ENCODE peak calls at places on chromosome 17, in four cellular contexts. F is adrenal gland, J is ascending aorta, R is thoracic aorta. Q is an unnamed sample.

GRCh38 chr17:77882481-77883212 is 75.9 kb upstream of the TNRC6C start:
- DNase-seq in R (no peak), F (no peak), J (peak), Q (peak)

GRCh38 chr17:11996722-11997146 is 541 bp downstream of the ZNF18 start:
- DNase-seq in J (no peak), F (no peak), R (peak), Q (peak)

GRCh38 chr17:40545660-40546059 is 19.6 kb downstream of the CCR7 start:
- DNase-seq in F (peak), J (no peak), R (no peak), Q (no peak)

GRCh38 chr17:48997103-48997826 is at the start of gene IGF2BP1:
- DNase-seq in J (no peak), R (no peak), F (no peak), Q (no peak)

GRCh38 chr17:19247423-19247822 is 10.3 kb downstream of the EPN2 start:
- DNase-seq in R (no peak), J (no peak), F (no peak), Q (no peak)

GRCh38 chr17:78759203-78759968 is 22.7 kb downstream of the CYTH1 start:
- DNase-seq in R (no peak), J (no peak), F (no peak), Q (no peak)

GRCh38 chr17:50681260-50682200 is 26.2 kb downstream of the ANKRD40 start:
- DNase-seq in F (no peak), J (no peak), R (no peak), Q (no peak)

GRCh38 chr17:27965224-27965623 is 72.1 kb upstream of the LYRM9 start:
- DNase-seq in R (no peak), J (no peak), F (no peak), Q (no peak)

GRCh38 chr17:34156741-34157589 is 98.1 kb upstream of the CCL2 start:
- DNase-seq in J (no peak), F (no peak), R (no peak), Q (no peak)

GRCh38 chr17:78144736-78145641 is 1.2 kb upstream of the C17orf99 start:
- DNase-seq in J (no peak), R (no peak), F (no peak), Q (no peak)

GRCh38 chr17:64780096-64781012 is 118.2 kb upstream of the SMURF2 start:
- DNase-seq in F (no peak), J (no peak), R (no peak), Q (peak)

GRCh38 chr17:71438631-71439146 is 682.1 kb upstream of the SOX9 start:
- DNase-seq in R (no peak), F (no peak), J (no peak), Q (peak)

GRCh38 chr17:35146214-35146833 is 1.3 kb upstream of the UNC45B start:
- DNase-seq in F (no peak), R (no peak), J (no peak), Q (peak)

GRCh38 chr17:79799174-79799537 is 2.3 kb upstream of the CBX8 start:
- DNase-seq in J (no peak), R (no peak), F (no peak), Q (no peak)

GRCh38 chr17:71959129-71959528 is 161.7 kb upstream of the SOX9 start:
- DNase-seq in J (no peak), F (no peak), R (no peak), Q (no peak)

GRCh38 chr17:32596666-32597065 is 109.9 kb downstream of the CDK5R1 start:
- DNase-seq in R (no peak), J (no peak), F (no peak), Q (no peak)

GRCh38 chr17:74776990-74777389 is 845 bp upstream of the NAT9 start:
- DNase-seq in R (no peak), F (no peak), J (no peak), Q (no peak)

GRCh38 chr17:68531252-68531651 is 19.0 kb downstream of the PRKAR1A start:
- DNase-seq in F (no peak), R (no peak), J (no peak), Q (no peak)

GRCh38 chr17:79628861-79629547 is 18.2 kb upstream of the RBFOX3 start:
- DNase-seq in J (no peak), F (peak), R (no peak), Q (no peak)

GRCh38 chr17:35243459-35244204 is 760 bp downstream of the SLFN5 start:
- DNase-seq in J (peak), F (peak), R (peak), Q (peak)

GRCh38 chr17:42282478-42283080 is 5.7 kb upstream of the STAT5A start:
- DNase-seq in J (no peak), R (no peak), F (peak), Q (no peak)

GRCh38 chr17:42880776-42881175 is 19.8 kb upstream of the G6PC1 start:
- DNase-seq in F (no peak), R (no peak), J (no peak), Q (no peak)

GRCh38 chr17:81576621-81577277 is 24.6 kb upstream of the FAAP100 start:
- DNase-seq in R (no peak), F (no peak), J (no peak), Q (no peak)

GRCh38 chr17:50479522-50480141 is 972 bp downstream of the RSAD1 start:
- DNase-seq in J (peak), F (peak), R (no peak), Q (no peak)

GRCh38 chr17:47955497-47956461 is 1.9 kb downstream of the PRR15L start:
- DNase-seq in F (no peak), R (no peak), J (no peak), Q (no peak)

GRCh38 chr17:73644145-73645049 is at the start of gene SDK2:
- DNase-seq in R (no peak), J (no peak), F (no peak), Q (no peak)

GRCh38 chr17:68356520-68356919 is 65.2 kb downstream of the ARSG start:
- DNase-seq in R (no peak), F (no peak), J (no peak), Q (no peak)

GRCh38 chr17:30360396-30360795 is 18.3 kb upstream of the CPD start:
- DNase-seq in J (no peak), R (no peak), F (no peak), Q (no peak)

GRCh38 chr17:58331815-58332719 is 3.5 kb upstream of the TSPOAP1 start:
- DNase-seq in J (peak), F (peak), R (no peak), Q (no peak)

GRCh38 chr17:17950806-17951205 is 21.4 kb downstream of the TOM1L2 start:
- DNase-seq in J (no peak), R (no peak), F (no peak), Q (no peak)
- TF ChIP-seq CTCF in J (no peak), R (no peak), F (no peak), Q (peak)

GRCh38 chr17:17140590-17140980 is 65.5 kb downstream of the PLD6 start:
- DNase-seq in J (no peak), F (peak), R (no peak), Q (peak)
- TF ChIP-seq CTCF in J (no peak), F (peak), R (peak), Q (peak)

GRCh38 chr17:45649796-45650195 is 134.3 kb upstream of the CRHR1 start:
- DNase-seq in F (no peak), J (no peak), R (no peak), Q (no peak)

GRCh38 chr17:45646288-45646988 is 137.7 kb upstream of the CRHR1 start:
- DNase-seq in J (no peak), F (no peak), R (no peak), Q (no peak)

GRCh38 chr17:45650601-45651000 is 133.5 kb upstream of the CRHR1 start:
- DNase-seq in F (no peak), R (no peak), J (no peak), Q (no peak)

GRCh38 chr17:45651145-45651713 is 132.9 kb upstream of the CRHR1 start:
- DNase-seq in J (no peak), F (no peak), R (no peak), Q (no peak)

DNA sequence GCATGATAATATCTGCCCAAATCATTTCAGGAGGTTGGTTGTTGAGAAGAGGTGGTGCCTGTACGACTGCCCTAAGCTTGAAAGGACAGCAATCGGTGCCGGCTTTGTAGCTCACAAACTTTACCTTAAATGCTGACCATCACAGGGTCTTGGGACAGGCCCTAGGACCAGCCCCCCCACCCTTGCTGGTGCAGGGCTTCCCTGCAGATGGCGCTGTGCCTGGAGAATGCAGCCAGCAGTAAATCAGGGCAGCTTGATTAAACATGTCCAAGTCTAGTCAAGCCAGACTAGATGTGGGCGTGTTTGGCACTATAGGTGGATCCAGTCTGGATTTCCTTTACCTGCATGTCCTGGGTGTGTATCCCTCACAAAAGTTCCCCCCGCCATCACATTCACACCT is 135.5 kb upstream of the CRHR1 start:
- DNase-seq in R (no peak), F (no peak), J (no peak), Q (no peak)
- TF ChIP-seq CTCF in R (no peak), F (no peak), J (no peak), Q (peak)

DNA sequence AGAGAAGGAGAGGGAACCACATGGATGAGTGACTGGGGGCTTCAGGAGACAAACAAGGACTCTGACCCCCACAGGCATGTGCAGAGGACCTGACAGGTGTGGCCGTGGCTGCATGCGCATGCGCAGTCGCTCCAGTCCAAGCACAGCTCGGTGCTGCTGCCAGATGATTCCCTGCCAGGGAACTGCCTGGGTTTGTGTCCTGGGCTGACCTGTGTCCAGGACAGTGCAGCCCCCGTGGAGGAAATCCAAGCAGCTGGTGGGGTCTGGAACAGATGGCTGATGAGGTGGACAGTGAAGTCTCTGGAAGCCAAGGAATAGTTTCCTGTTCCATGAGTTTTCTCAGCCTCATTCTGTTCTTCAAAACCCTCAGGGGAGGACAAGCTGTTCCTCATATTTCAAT is 27.3 kb downstream of the LASP1 start:
- DNase-seq in R (no peak), J (no peak), F (no peak), Q (no peak)
- TF ChIP-seq CTCF in R (no peak), J (no peak), F (no peak), Q (no peak)

DNA sequence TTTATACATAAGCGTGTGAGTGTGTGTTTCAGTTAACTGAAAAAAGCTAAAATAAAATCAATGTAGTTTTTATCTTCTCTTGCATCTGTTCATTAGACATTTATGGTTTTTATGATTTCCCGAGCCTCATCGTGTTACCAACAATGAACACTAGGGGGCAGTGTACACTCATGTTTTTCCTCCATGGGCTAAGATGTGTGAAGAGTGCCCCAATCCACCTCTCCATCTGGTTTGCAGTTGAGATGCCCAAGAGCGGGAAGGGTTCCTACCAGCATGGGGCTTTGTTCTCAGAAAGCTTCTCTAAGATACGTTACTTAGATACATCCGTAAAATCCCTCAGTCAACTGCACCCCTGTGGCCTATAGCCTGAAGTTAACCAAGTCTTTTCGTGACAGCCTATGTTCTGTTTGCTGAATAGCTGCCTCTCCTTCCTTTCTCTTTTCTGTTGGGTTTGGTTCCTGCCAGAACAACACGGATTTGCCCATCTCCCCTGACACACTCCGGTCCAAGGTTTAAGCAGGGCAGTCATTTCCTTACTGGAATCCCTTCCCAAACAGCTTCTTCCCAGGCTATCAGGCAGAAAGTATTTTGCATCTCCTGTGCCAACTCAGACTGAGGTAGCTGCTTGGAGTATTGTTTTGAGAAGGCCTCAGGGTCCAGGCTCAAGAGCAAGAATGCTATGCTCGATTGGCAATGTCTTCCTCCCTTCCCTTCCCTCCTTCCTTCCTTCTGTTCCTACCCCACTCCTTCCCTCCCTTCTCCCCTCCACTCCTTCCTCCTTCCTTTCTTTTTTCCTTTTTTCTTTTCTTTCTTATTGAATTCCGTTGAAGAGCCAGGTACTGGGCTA is 12.9 kb upstream of the ELAC2 start:
- DNase-seq in R (no peak), J (no peak), F (peak), Q (peak)
- TF ChIP-seq CTCF in R (peak), J (peak), F (peak), Q (peak)

GRCh38 chr17:63578027-63578768 is 22.5 kb upstream of the TACO1 start:
- DNase-seq in J (no peak), F (no peak), R (no peak), Q (no peak)

GRCh38 chr17:63571632-63572310 is 21.5 kb downstream of the DCAF7 start:
- DNase-seq in R (no peak), J (no peak), F (no peak), Q (peak)

GRCh38 chr17:63578769-63579111 is 22.0 kb upstream of the TACO1 start:
- DNase-seq in J (no peak), F (no peak), R (no peak), Q (no peak)

GRCh38 chr17:63568563-63568962 is 18.3 kb downstream of the DCAF7 start:
- DNase-seq in R (no peak), F (no peak), J (no peak), Q (no peak)

DNA sequence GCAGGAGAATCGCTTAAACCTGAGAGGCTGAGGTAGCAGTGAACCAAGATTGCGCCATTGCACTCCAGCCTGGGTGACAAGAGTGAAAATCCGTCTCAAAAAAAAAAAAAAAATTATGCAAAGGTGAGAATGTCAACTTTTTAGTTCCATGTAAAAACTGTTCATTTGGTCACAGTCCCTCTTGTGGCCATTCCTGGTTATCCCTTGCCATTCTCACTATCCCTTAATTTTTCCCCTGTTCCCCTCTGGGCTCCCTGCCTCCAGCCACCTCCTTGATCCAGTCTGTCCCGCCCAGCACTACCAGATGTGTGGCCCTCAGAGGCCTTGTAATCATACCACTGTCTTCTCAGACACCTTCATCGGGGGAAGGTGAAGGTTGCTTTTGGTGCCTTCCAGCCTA is 23.4 kb downstream of the DCAF7 start:
- DNase-seq in R (no peak), F (no peak), J (no peak), Q (no peak)
- TF ChIP-seq CTCF in R (no peak), F (peak), J (peak), Q (peak)

GRCh38 chr17:8001976-8002645 is at the start of gene GUCY2D:
- DNase-seq in F (no peak), R (no peak), J (no peak), Q (no peak)

GRCh38 chr17:7993972-7994589 is 8.3 kb upstream of the GUCY2D start:
- DNase-seq in R (no peak), J (no peak), F (no peak), Q (no peak)

GRCh38 chr17:7992516-7992915 is 9.9 kb upstream of the GUCY2D start:
- DNase-seq in R (no peak), F (no peak), J (no peak), Q (peak)

GRCh38 chr17:7992924-7993323 is 9.5 kb upstream of the GUCY2D start:
- DNase-seq in F (no peak), J (no peak), R (no peak), Q (no peak)

DNA sequence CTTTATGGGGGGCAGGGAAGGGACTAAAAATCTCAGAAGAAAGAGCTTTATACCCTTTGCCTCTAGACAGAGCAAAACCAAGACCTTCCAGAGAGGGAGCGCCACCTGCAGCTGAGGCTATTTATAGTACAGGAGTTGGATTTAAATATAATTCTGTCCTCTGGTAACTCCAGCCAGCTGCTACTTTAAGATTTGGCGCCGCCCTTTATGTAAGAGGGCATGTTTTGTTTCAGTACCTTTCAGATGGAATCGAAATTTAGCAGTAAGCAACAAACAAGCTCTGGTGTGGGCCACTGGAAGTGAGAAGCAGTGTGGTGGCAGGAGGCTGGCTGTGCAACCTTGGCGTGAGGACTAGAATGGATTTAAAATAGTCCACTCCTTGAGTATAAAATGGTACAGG is 5.2 kb upstream of the GUCY2D start:
- DNase-seq in F (no peak), J (no peak), R (no peak), Q (no peak)
- TF ChIP-seq CTCF in F (no peak), J (peak), R (no peak), Q (peak)

DNA sequence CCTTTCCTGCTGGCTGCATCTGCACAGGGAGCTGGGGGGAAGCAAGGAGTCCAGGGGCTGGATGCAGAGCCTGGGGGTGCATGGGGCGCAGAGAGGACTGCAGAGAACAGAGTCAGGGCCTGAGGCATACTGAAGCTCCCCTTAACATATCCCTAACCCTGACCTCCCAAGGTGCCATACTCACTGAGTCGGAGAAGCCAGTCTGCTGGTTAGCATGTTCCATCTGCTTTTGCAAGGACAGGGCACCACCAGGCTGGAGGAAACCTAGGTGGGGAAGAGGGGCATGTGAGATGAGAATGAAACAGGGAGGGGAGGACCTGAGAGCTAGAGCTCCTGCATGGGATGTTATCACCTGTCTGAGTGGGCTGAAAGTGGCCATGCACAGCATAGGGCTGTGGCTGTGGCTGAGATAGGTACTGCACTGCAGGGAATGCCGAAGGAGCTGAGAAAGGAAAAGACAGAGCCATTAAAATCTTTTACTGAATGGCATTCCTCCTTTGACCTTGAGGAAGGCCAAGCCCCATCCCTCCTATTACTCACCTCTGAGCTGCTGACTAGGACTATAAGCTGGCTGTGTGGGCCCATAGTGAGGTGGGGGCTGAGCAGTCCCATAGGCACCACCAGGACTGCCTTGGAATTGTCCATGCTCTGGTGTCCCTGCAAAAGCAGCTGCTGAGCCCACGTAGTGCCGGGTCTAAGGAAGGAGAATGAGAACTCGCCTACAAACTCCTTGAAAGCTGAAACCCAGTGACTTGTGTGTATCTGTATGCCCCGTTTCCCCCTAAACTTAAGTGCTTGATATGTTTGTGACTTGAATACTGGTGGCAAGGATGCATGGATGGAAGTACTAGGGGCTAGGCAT is 1.9 kb downstream of the GPS2 start:
- DNase-seq in R (no peak), J (no peak), F (no peak), Q (no peak)
- TF ChIP-seq CTCF in R (peak), J (peak), F (peak), Q (peak)

GRCh38 chr17:8173871-8174322 is 2.3 kb downstream of the TMEM107 start:
- DNase-seq in R (no peak), F (no peak), J (no peak), Q (no peak)
- TF ChIP-seq CTCF in R (no peak), F (no peak), J (no peak), Q (no peak)